ENCODE peak calls at places on chromosomes 6 and 20, in ten cellular contexts. One of them, this sample, is unnamed.

GRCh38 chr20:21232546-21233280 is 70.4 kb upstream of the XRN2 start:
- DNase-seq in uterus: no peak
- DNase-seq in lung: no peak
- DNase-seq in fibroblast of lung: no peak
- DNase-seq in Peyer's patch: no peak
- DNase-seq in coronary artery: no peak
- DNase-seq in pancreas: no peak
- DNase-seq in tibial artery: no peak
- DNase-seq in caudate nucleus: no peak
- DNase-seq in IMR-90: no peak
- DNase-seq in this sample: no peak

GRCh38 chr6:144390886-144391285 is 105.8 kb downstream of the UTRN start:
- DNase-seq in uterus: no peak
- DNase-seq in lung: no peak
- DNase-seq in fibroblast of lung: no peak
- DNase-seq in Peyer's patch: no peak
- DNase-seq in coronary artery: no peak
- DNase-seq in pancreas: no peak
- DNase-seq in tibial artery: no peak
- DNase-seq in caudate nucleus: no peak
- DNase-seq in IMR-90: peak
- DNase-seq in this sample: no peak

GRCh38 chr6:125700591-125701353 is 48.7 kb upstream of the HEY2 start:
- DNase-seq in uterus: no peak
- DNase-seq in lung: no peak
- DNase-seq in fibroblast of lung: no peak
- DNase-seq in Peyer's patch: no peak
- DNase-seq in coronary artery: no peak
- DNase-seq in pancreas: no peak
- DNase-seq in tibial artery: no peak
- DNase-seq in caudate nucleus: peak
- DNase-seq in IMR-90: no peak
- DNase-seq in this sample: peak

GRCh38 chr6:38095054-38095453 is 275.5 kb downstream of the ZFAND3 start:
- DNase-seq in uterus: no peak
- DNase-seq in lung: no peak
- DNase-seq in fibroblast of lung: peak
- DNase-seq in Peyer's patch: no peak
- DNase-seq in coronary artery: no peak
- DNase-seq in pancreas: no peak
- DNase-seq in tibial artery: no peak
- DNase-seq in caudate nucleus: no peak
- DNase-seq in IMR-90: peak
- DNase-seq in this sample: no peak

GRCh38 chr20:2872304-2873009 is 824 bp upstream of the PTPRA start:
- DNase-seq in uterus: peak
- DNase-seq in lung: peak
- DNase-seq in fibroblast of lung: peak
- DNase-seq in Peyer's patch: peak
- DNase-seq in coronary artery: no peak
- DNase-seq in pancreas: peak
- DNase-seq in tibial artery: peak
- DNase-seq in caudate nucleus: peak
- DNase-seq in IMR-90: peak
- DNase-seq in this sample: peak

GRCh38 chr6:32920610-32921188 is 20.1 kb downstream of the HLA-DMB start:
- DNase-seq in uterus: no peak
- DNase-seq in lung: no peak
- DNase-seq in fibroblast of lung: no peak
- DNase-seq in Peyer's patch: no peak
- DNase-seq in coronary artery: no peak
- DNase-seq in pancreas: no peak
- DNase-seq in tibial artery: no peak
- DNase-seq in caudate nucleus: no peak
- DNase-seq in IMR-90: no peak
- DNase-seq in this sample: no peak

GRCh38 chr6:3850451-3851203 is 1.5 kb downstream of the FAM50B start:
- DNase-seq in uterus: no peak
- DNase-seq in lung: no peak
- DNase-seq in fibroblast of lung: no peak
- DNase-seq in Peyer's patch: no peak
- DNase-seq in coronary artery: no peak
- DNase-seq in pancreas: peak
- DNase-seq in tibial artery: no peak
- DNase-seq in caudate nucleus: no peak
- DNase-seq in IMR-90: no peak
- DNase-seq in this sample: no peak

GRCh38 chr6:128158496-128158895 is 257.6 kb upstream of the THEMIS start:
- DNase-seq in uterus: no peak
- DNase-seq in lung: no peak
- DNase-seq in fibroblast of lung: peak
- DNase-seq in Peyer's patch: no peak
- DNase-seq in coronary artery: no peak
- DNase-seq in pancreas: no peak
- DNase-seq in tibial artery: no peak
- DNase-seq in caudate nucleus: no peak
- DNase-seq in IMR-90: peak
- DNase-seq in this sample: no peak

GRCh38 chr6:37484786-37485170 is 14.9 kb downstream of the CCDC167 start:
- DNase-seq in uterus: no peak
- DNase-seq in lung: no peak
- DNase-seq in fibroblast of lung: no peak
- DNase-seq in Peyer's patch: peak
- DNase-seq in coronary artery: no peak
- DNase-seq in pancreas: no peak
- DNase-seq in tibial artery: no peak
- DNase-seq in caudate nucleus: no peak
- DNase-seq in IMR-90: no peak
- DNase-seq in this sample: no peak

GRCh38 chr20:5402903-5403531 is 86.3 kb upstream of the PROKR2 start:
- DNase-seq in uterus: no peak
- DNase-seq in lung: no peak
- DNase-seq in fibroblast of lung: no peak
- DNase-seq in Peyer's patch: peak
- DNase-seq in coronary artery: no peak
- DNase-seq in pancreas: no peak
- DNase-seq in tibial artery: no peak
- DNase-seq in caudate nucleus: no peak
- DNase-seq in IMR-90: peak
- DNase-seq in this sample: no peak

GRCh38 chr6:159646731-159647130 is 46.3 kb downstream of the SOD2 start:
- DNase-seq in uterus: no peak
- DNase-seq in lung: no peak
- DNase-seq in fibroblast of lung: peak
- DNase-seq in Peyer's patch: no peak
- DNase-seq in coronary artery: no peak
- DNase-seq in pancreas: no peak
- DNase-seq in tibial artery: no peak
- DNase-seq in caudate nucleus: no peak
- DNase-seq in IMR-90: peak
- DNase-seq in this sample: no peak

GRCh38 chr6:41032830-41033229 is 6.2 kb downstream of the UNC5CL start:
- DNase-seq in uterus: no peak
- DNase-seq in lung: no peak
- DNase-seq in fibroblast of lung: no peak
- DNase-seq in Peyer's patch: no peak
- DNase-seq in coronary artery: no peak
- DNase-seq in pancreas: peak
- DNase-seq in tibial artery: no peak
- DNase-seq in caudate nucleus: no peak
- DNase-seq in IMR-90: no peak
- DNase-seq in this sample: no peak

GRCh38 chr20:38158701-38159325 is 6.3 kb downstream of the TGM2 start:
- DNase-seq in uterus: no peak
- DNase-seq in lung: no peak
- DNase-seq in fibroblast of lung: no peak
- DNase-seq in Peyer's patch: no peak
- DNase-seq in coronary artery: no peak
- DNase-seq in pancreas: no peak
- DNase-seq in tibial artery: peak
- DNase-seq in caudate nucleus: no peak
- DNase-seq in IMR-90: no peak
- DNase-seq in this sample: no peak

GRCh38 chr6:134035823-134036296 is 16.6 kb downstream of the SLC2A12 start:
- DNase-seq in uterus: no peak
- DNase-seq in lung: no peak
- DNase-seq in fibroblast of lung: peak
- DNase-seq in Peyer's patch: no peak
- DNase-seq in coronary artery: no peak
- DNase-seq in pancreas: no peak
- DNase-seq in tibial artery: no peak
- DNase-seq in caudate nucleus: no peak
- DNase-seq in IMR-90: peak
- DNase-seq in this sample: peak

GRCh38 chr6:124470803-124471202 is 491.4 kb upstream of the RNF217 start:
- DNase-seq in uterus: no peak
- DNase-seq in lung: no peak
- DNase-seq in fibroblast of lung: no peak
- DNase-seq in Peyer's patch: no peak
- DNase-seq in coronary artery: no peak
- DNase-seq in pancreas: no peak
- DNase-seq in tibial artery: no peak
- DNase-seq in caudate nucleus: no peak
- DNase-seq in IMR-90: no peak
- DNase-seq in this sample: no peak

GRCh38 chr6:17988422-17988944 is 1.0 kb upstream of the KIF13A start:
- DNase-seq in uterus: no peak
- DNase-seq in lung: no peak
- DNase-seq in fibroblast of lung: no peak
- DNase-seq in Peyer's patch: no peak
- DNase-seq in coronary artery: no peak
- DNase-seq in pancreas: no peak
- DNase-seq in tibial artery: no peak
- DNase-seq in caudate nucleus: no peak
- DNase-seq in IMR-90: no peak
- DNase-seq in this sample: no peak
- H3K27ac ChIP-seq in uterus: peak
- H3K27ac ChIP-seq in lung: peak
- H3K27ac ChIP-seq in fibroblast of lung: peak
- H3K27ac ChIP-seq in Peyer's patch: peak
- H3K27ac ChIP-seq in coronary artery: peak
- H3K27ac ChIP-seq in pancreas: peak
- H3K27ac ChIP-seq in tibial artery: peak
- H3K27ac ChIP-seq in caudate nucleus: peak
- H3K27ac ChIP-seq in IMR-90: peak
- H3K27ac ChIP-seq in this sample: peak

DNA sequence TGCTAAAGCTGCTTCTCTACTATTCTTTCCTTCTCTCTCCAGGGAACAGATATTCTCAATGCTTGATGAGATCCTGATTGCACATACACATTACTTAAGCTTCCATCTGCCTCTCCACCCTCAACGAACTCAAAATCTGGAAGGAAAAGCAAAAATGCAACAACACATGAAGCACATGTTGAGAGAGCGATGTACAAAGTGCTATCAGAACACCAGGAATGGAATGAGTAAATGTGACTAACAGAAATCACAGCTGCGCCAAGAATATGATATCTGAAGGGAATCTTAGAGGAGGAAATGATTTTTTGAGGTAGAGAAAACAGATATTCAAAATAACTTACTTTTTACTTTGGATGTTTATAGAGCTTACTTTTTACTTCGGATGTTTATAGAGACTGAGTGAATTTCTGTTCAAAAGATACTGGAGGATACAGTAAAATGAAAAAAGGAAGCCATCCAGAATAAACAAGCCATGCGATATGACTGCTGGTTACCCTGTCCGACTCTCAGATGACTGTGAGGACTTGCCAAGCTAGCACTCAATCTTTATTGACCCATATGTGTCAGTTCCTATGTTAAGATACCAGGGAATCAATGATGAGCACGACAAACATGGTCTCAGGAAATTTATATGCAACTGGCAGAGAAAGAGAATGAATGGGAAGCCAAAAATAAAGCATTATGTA is 101.9 kb downstream of the SMLR1 start:
- DNase-seq in uterus: no peak
- DNase-seq in lung: no peak
- DNase-seq in fibroblast of lung: peak
- DNase-seq in Peyer's patch: no peak
- DNase-seq in coronary artery: no peak
- DNase-seq in pancreas: no peak
- DNase-seq in tibial artery: no peak
- DNase-seq in caudate nucleus: no peak
- DNase-seq in IMR-90: peak
- DNase-seq in this sample: no peak
- H3K27ac ChIP-seq in uterus: no peak
- H3K27ac ChIP-seq in lung: no peak
- H3K27ac ChIP-seq in fibroblast of lung: peak
- H3K27ac ChIP-seq in Peyer's patch: no peak
- H3K27ac ChIP-seq in coronary artery: no peak
- H3K27ac ChIP-seq in pancreas: no peak
- H3K27ac ChIP-seq in tibial artery: no peak
- H3K27ac ChIP-seq in caudate nucleus: peak
- H3K27ac ChIP-seq in IMR-90: peak
- H3K27ac ChIP-seq in this sample: peak

GRCh38 chr6:28863607-28864320 is 60.0 kb downstream of the TRIM27 start:
- DNase-seq in uterus: peak
- DNase-seq in lung: peak
- DNase-seq in fibroblast of lung: peak
- DNase-seq in Peyer's patch: peak
- DNase-seq in coronary artery: peak
- DNase-seq in pancreas: peak
- DNase-seq in tibial artery: peak
- DNase-seq in caudate nucleus: peak
- DNase-seq in IMR-90: peak
- DNase-seq in this sample: peak
- H3K27ac ChIP-seq in uterus: peak
- H3K27ac ChIP-seq in lung: no peak
- H3K27ac ChIP-seq in fibroblast of lung: peak
- H3K27ac ChIP-seq in Peyer's patch: peak
- H3K27ac ChIP-seq in coronary artery: peak
- H3K27ac ChIP-seq in pancreas: no peak
- H3K27ac ChIP-seq in tibial artery: peak
- H3K27ac ChIP-seq in caudate nucleus: peak
- H3K27ac ChIP-seq in IMR-90: no peak
- H3K27ac ChIP-seq in this sample: no peak

DNA sequence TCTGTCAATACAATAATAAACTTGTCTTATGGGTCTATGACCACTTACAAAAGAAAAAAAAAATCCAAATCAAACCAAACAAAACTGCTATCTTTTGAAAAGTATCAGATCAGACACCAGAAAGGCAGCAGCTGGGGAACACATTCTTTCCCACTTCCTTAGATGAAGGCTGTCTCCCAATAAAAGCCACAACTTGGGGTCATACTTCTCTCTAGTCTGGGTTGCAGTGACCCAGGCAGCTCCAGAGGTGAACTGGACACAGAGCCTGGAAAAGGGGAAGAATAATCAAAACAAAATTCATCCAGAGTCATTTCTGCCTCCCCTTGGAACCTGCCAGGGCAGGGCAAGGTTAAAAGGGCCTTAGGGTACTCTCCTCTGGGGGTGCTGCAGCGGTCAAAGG is 19.1 kb downstream of the ATXN1 start:
- DNase-seq in uterus: no peak
- DNase-seq in lung: no peak
- DNase-seq in fibroblast of lung: peak
- DNase-seq in Peyer's patch: no peak
- DNase-seq in coronary artery: no peak
- DNase-seq in pancreas: no peak
- DNase-seq in tibial artery: no peak
- DNase-seq in caudate nucleus: no peak
- DNase-seq in IMR-90: no peak
- DNase-seq in this sample: no peak
- H3K27ac ChIP-seq in uterus: peak
- H3K27ac ChIP-seq in lung: no peak
- H3K27ac ChIP-seq in fibroblast of lung: peak
- H3K27ac ChIP-seq in Peyer's patch: no peak
- H3K27ac ChIP-seq in coronary artery: no peak
- H3K27ac ChIP-seq in pancreas: no peak
- H3K27ac ChIP-seq in tibial artery: peak
- H3K27ac ChIP-seq in caudate nucleus: no peak
- H3K27ac ChIP-seq in IMR-90: peak
- H3K27ac ChIP-seq in this sample: no peak